ENCODE peak calls at places on chromosomes 16 and 17, in four cellular contexts. J is CD4-positive, alpha-beta T cell; T is AG04449; G is hippocampal formation. E is an unnamed sample.

GRCh38 chr16:56912746-56913703 is 18.9 kb upstream of the HERPUD1 start:
- DNase-seq in J (no peak), T (no peak), G (no peak), E (peak)

GRCh38 chr17:81417879-81418709 is 22.8 kb downstream of the BAHCC1 start:
- DNase-seq in J (no peak), T (no peak), G (no peak), E (no peak)

GRCh38 chr17:35254107-35254802 is 11.4 kb downstream of the SLFN5 start:
- DNase-seq in J (no peak), T (peak), G (no peak), E (peak)

GRCh38 chr16:65763640-65764305 is 602.7 kb upstream of the CDH5 start:
- DNase-seq in J (no peak), T (no peak), G (no peak), E (no peak)

GRCh38 chr16:58500329-58501241 is 642 bp downstream of the NDRG4 start:
- DNase-seq in J (no peak), T (no peak), G (no peak), E (no peak)

GRCh38 chr16:54326266-54326662 is 39.7 kb upstream of the IRX3 start:
- DNase-seq in J (no peak), T (no peak), G (no peak), E (no peak)

GRCh38 chr17:82985436-82985820 is 94.0 kb upstream of the METRNL start:
- DNase-seq in J (no peak), T (no peak), G (no peak), E (no peak)

GRCh38 chr17:77677637-77678036 is 280.9 kb upstream of the TNRC6C start:
- DNase-seq in J (no peak), T (no peak), G (no peak), E (no peak)

GRCh38 chr17:68195667-68196393 is 52.0 kb upstream of the AMZ2 start:
- DNase-seq in J (no peak), T (no peak), G (no peak), E (peak)

GRCh38 chr17:81473019-81473418 is 39.6 kb downstream of the ACTG1 start:
- DNase-seq in J (no peak), T (no peak), G (no peak), E (no peak)

GRCh38 chr16:80116711-80117110 is 424.1 kb upstream of the DYNLRB2 start:
- DNase-seq in J (no peak), T (no peak), G (no peak), E (no peak)

GRCh38 chr17:82384730-82385429 is 13.3 kb downstream of the UTS2R start:
- DNase-seq in J (no peak), T (no peak), G (no peak), E (no peak)

GRCh38 chr16:72626623-72627022 is 421.3 kb downstream of the ZFHX3 start:
- DNase-seq in J (no peak), T (no peak), G (no peak), E (no peak)